ENCODE peak calls at places on chromosomes 7 and 10, in eight cellular contexts. P, L, E, A, O, G, V and T are unnamed samples.
A peak's percentile ranks its signal among the peaks of the same experiment; 100 is the strongest.

GRCh38 chr10:132489704-132490534 is 47.7 kb upstream of the INPP5A start:
- DNase-seq in G (peak; percentile 51), V (no peak), P (no peak), L (no peak), O (no peak), E (no peak), A (peak; percentile 18), T (no peak)

GRCh38 chr7:22945584-22945983 is 68.3 kb downstream of the HYCC1 start:
- DNase-seq in A (no peak), V (no peak), G (no peak), P (no peak), O (no peak), L (peak; percentile 14), E (no peak), T (no peak)

GRCh38 chr7:5692112-5692844 is 89.2 kb downstream of the RNF216 start:
- DNase-seq in O (peak; percentile 94), P (peak; percentile 83), V (peak; percentile 89), A (no peak), G (peak; percentile 79), L (peak; percentile 91), E (peak; percentile 71), T (peak; percentile 34)

GRCh38 chr7:42831051-42831952 is 80.6 kb downstream of the C7orf25 start:
- DNase-seq in A (peak; percentile 43), V (peak; percentile 21), O (no peak), P (no peak), G (no peak), L (peak; percentile 49), E (peak; percentile 20), T (peak; percentile 37)

GRCh38 chr7:87029078-87029477 is 30.4 kb downstream of the ELAPOR2 start:
- DNase-seq in L (no peak), O (no peak), G (no peak), P (no peak), A (no peak), V (no peak), E (no peak), T (no peak)

GRCh38 chr10:130926442-130926841 is 385.1 kb downstream of the TCERG1L start:
- DNase-seq in O (no peak), G (no peak), E (no peak), P (no peak), A (peak; percentile 9), L (no peak), V (no peak), T (no peak)

GRCh38 chr7:25216837-25217236 is 11.4 kb downstream of the NPVF start:
- DNase-seq in A (no peak), E (peak; percentile 33), V (no peak), L (no peak), P (peak; percentile 35), O (no peak), G (no peak), T (no peak)

GRCh38 chr10:44955408-44956070 is 4.1 kb upstream of the RASSF4 start:
- DNase-seq in V (no peak), P (no peak), A (peak; percentile 14), G (peak; percentile 48), L (peak; percentile 6), O (peak; percentile 79), E (no peak), T (no peak)

GRCh38 chr10:124916098-124916584 is 25.8 kb upstream of the ZRANB1 start:
- DNase-seq in A (no peak), E (no peak), L (no peak), G (no peak), O (no peak), V (no peak), P (no peak), T (peak; percentile 15)

GRCh38 chr10:1166828-1167275 is 110.7 kb downstream of the WDR37 start:
- DNase-seq in P (no peak), A (no peak), L (no peak), G (peak; percentile 50), V (no peak), E (no peak), O (no peak), T (no peak)

GRCh38 chr7:37191797-37192196 is 256.9 kb downstream of the ELMO1 start:
- DNase-seq in O (no peak), L (no peak), G (no peak), E (no peak), P (no peak), V (no peak), A (no peak), T (no peak)

GRCh38 chr10:19654576-19654975 is 161.7 kb upstream of the PLXDC2 start:
- DNase-seq in A (no peak), V (no peak), L (no peak), E (peak; percentile 33), P (no peak), G (no peak), O (no peak), T (no peak)

GRCh38 chr7:132386249-132386681 is 190.0 kb downstream of the PLXNA4 start:
- DNase-seq in E (no peak), O (no peak), L (peak; percentile 38), P (no peak), V (peak; percentile 51), G (peak; percentile 69), A (no peak), T (peak; percentile 21)

GRCh38 chr10:30730306-30730705 is 100.8 kb upstream of the LYZL2 start:
- DNase-seq in O (no peak), P (no peak), V (no peak), E (no peak), L (no peak), G (no peak), A (no peak), T (no peak)
- TF ChIP-seq CTCF in O (no peak), P (no peak), V (no peak), E (no peak), L (no peak), G (no peak), A (no peak), T (no peak)

GRCh38 chr10:5343561-5343960 is 21.2 kb upstream of the UCN3 start:
- DNase-seq in P (no peak), G (no peak), V (no peak), E (peak; percentile 2), L (no peak), A (no peak), O (no peak), T (no peak)
- TF ChIP-seq CTCF in P (peak; percentile 21), G (no peak), V (no peak), E (no peak), L (peak; percentile 9), A (no peak), O (no peak), T (no peak)

GRCh38 chr7:91067266-91067665 is 197.0 kb upstream of the FZD1 start:
- DNase-seq in O (no peak), G (no peak), V (no peak), L (no peak), P (no peak), A (no peak), E (no peak), T (no peak)

GRCh38 chr7:91066627-91067026 is 197.6 kb upstream of the FZD1 start:
- DNase-seq in O (no peak), V (no peak), G (no peak), A (no peak), P (no peak), L (no peak), E (no peak), T (no peak)

GRCh38 chr7:91069146-91069545 is 195.1 kb upstream of the FZD1 start:
- DNase-seq in O (no peak), A (no peak), L (no peak), V (no peak), E (no peak), G (no peak), P (no peak), T (no peak)

GRCh38 chr7:91064938-91065337 is 199.3 kb upstream of the FZD1 start:
- DNase-seq in A (no peak), P (no peak), O (no peak), G (no peak), E (no peak), V (no peak), L (no peak), T (no peak)

GRCh38 chr7:91068136-91068795 is 196.0 kb upstream of the FZD1 start:
- DNase-seq in A (no peak), P (no peak), V (no peak), O (no peak), G (no peak), E (no peak), L (no peak), T (no peak)
- TF ChIP-seq CTCF in A (no peak), P (no peak), V (no peak), O (no peak), G (no peak), E (no peak), L (no peak), T (no peak)

GRCh38 chr7:118349604-118350003 is 125.1 kb downstream of the ANKRD7 start:
- DNase-seq in P (no peak), G (no peak), L (no peak), O (no peak), A (no peak), E (no peak), V (no peak), T (no peak)

GRCh38 chr7:118350260-118350659 is 125.8 kb downstream of the ANKRD7 start:
- DNase-seq in A (no peak), G (no peak), V (no peak), L (no peak), P (no peak), E (no peak), O (no peak), T (no peak)

GRCh38 chr7:118352854-118353453 is 128.4 kb downstream of the ANKRD7 start:
- DNase-seq in L (no peak), A (no peak), P (peak; percentile 5), G (no peak), V (no peak), O (no peak), E (no peak), T (no peak)
- TF ChIP-seq CTCF in L (peak; percentile 47), A (peak; percentile 59), P (peak; percentile 19), G (no peak), V (peak; percentile 14), O (no peak), E (no peak), T (peak; percentile 33)

GRCh38 chr7:118872568-118872967 is 648.1 kb downstream of the ANKRD7 start:
- DNase-seq in A (no peak), G (no peak), O (no peak), L (no peak), E (no peak), P (no peak), V (no peak), T (no peak)

GRCh38 chr7:118867860-118868259 is 643.4 kb downstream of the ANKRD7 start:
- DNase-seq in V (no peak), G (no peak), A (no peak), O (no peak), E (no peak), L (no peak), P (no peak), T (no peak)

DNA sequence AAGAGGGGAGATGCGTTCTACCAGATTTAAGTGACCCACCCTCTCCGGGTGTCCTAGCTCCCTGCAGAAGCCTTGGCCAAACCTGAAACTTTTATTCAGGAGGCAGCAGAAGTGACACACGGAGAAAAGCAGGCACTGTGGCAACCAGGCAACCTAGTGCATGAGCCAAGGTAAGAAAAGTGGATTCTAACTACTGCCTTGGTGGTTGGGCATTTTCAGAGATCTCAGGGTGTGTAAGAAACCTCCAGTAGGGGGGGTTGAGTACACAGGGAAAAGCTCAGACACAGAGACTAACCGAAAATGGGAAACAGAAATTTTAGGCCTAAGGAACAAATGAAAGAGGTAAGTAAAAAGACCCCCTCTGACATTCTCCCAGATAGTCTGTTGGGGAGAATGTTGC is 645.7 kb downstream of the ANKRD7 start:
- DNase-seq in P (no peak), O (no peak), V (no peak), A (peak; percentile 35), E (no peak), L (no peak), G (no peak), T (no peak)
- TF ChIP-seq CTCF in P (peak; percentile 37), O (no peak), V (no peak), A (peak; percentile 70), E (no peak), L (no peak), G (no peak), T (no peak)